ENCODE peak calls at places on chromosomes 5 and 9, in six cellular contexts. D is AG09319; Z is activated T-helper 1 cell treated with anti-CD3 and anti-CD28 coated beads, Interleukin-2, amount 50 U/mL, for 16 hours; K is fibroblast of lung; U is memory B cell; J is AG09309. L is an unnamed sample.
A peak's percentile ranks its signal among the peaks of the same experiment; 100 is the strongest.

GRCh38 chr5:125719681-125720676 is 703.2 kb upstream of the GRAMD2B start:
- DNase-seq in D (no peak), Z (no peak), K (peak; percentile 49), U (no peak), J (no peak), L (no peak)

GRCh38 chr5:24245821-24246220 is 399.0 kb downstream of the CDH10 start:
- DNase-seq in D (no peak), Z (no peak), K (peak; percentile 13), U (no peak), J (no peak), L (no peak)

GRCh38 chr5:36944607-36945225 is 68.1 kb downstream of the NIPBL start:
- DNase-seq in D (peak; percentile 39), Z (no peak), K (peak; percentile 63), U (no peak), J (peak; percentile 39), L (no peak)

GRCh38 chr5:91162534-91163381 is 220.4 kb downstream of the ARRDC3 start:
- DNase-seq in D (no peak), Z (no peak), K (peak; percentile 95), U (no peak), J (peak; percentile 77), L (peak; percentile 85)

GRCh38 chr5:62197697-62198096 is 108.3 kb upstream of the KIF2A start:
- DNase-seq in D (no peak), Z (no peak), K (no peak), U (no peak), J (no peak), L (no peak)

GRCh38 chr5:137190031-137190430 is 309.1 kb downstream of the SPOCK1 start:
- DNase-seq in D (no peak), Z (no peak), K (peak; percentile 56), U (no peak), J (peak; percentile 25), L (peak; percentile 34)

GRCh38 chr5:177447611-177448243 is 1.1 kb downstream of the PRR7 start:
- DNase-seq in D (no peak), Z (no peak), K (peak; percentile 73), U (no peak), J (no peak), L (peak; percentile 64)

GRCh38 chr5:10307206-10308148 is at the start of gene CMBL:
- DNase-seq in D (no peak), Z (no peak), K (peak; percentile 78), U (peak; percentile 13), J (no peak), L (no peak)

GRCh38 chr9:122827759-122828090 is 663 bp downstream of the PDCL start:
- DNase-seq in D (no peak), Z (no peak), K (peak; percentile 49), U (no peak), J (no peak), L (no peak)

GRCh38 chr9:135170535-135170934 is 83.1 kb downstream of the OLFM1 start:
- DNase-seq in D (no peak), Z (no peak), K (no peak), U (no peak), J (no peak), L (no peak)

GRCh38 chr5:134083517-134083916 is 31.0 kb upstream of the TCF7 start:
- DNase-seq in D (no peak), Z (no peak), K (peak; percentile 81), U (no peak), J (no peak), L (no peak)

GRCh38 chr5:139473565-139473964 is 2.8 kb downstream of the SMIM33 start:
- DNase-seq in D (no peak), Z (no peak), K (no peak), U (no peak), J (no peak), L (no peak)

GRCh38 chr5:30802961-30803705 is 390.4 kb upstream of the CDH6 start:
- DNase-seq in D (no peak), Z (no peak), K (peak; percentile 32), U (no peak), J (no peak), L (no peak)

GRCh38 chr9:36566813-36567217 is 5.9 kb upstream of the MELK start:
- DNase-seq in D (no peak), Z (no peak), K (peak; percentile 54), U (no peak), J (no peak), L (peak; percentile 45)

GRCh38 chr5:55303238-55303690 is 4.2 kb downstream of the DHX29 start:
- DNase-seq in D (peak; percentile 80), Z (no peak), K (peak; percentile 97), U (no peak), J (peak; percentile 64), L (peak; percentile 87)

GRCh38 chr9:129489838-129490582 is 130.9 kb downstream of the C9orf50 start:
- DNase-seq in D (no peak), Z (no peak), K (peak; percentile 43), U (no peak), J (no peak), L (no peak)

L was measured in GM04503.